ENCODE peak calls at places on chromosomes 11 and 22, in four cellular contexts. Q is H1, S is K562, V is HepG2. G is an unnamed sample.

GRCh38 chr11:4186464-4187054 is 92.0 kb downstream of the RRM1 start:
- DNase-seq in S (no peak), V (no peak), Q (no peak), G (no peak)

GRCh38 chr11:133503776-133504175 is 28.5 kb downstream of the OPCML start:
- DNase-seq in S (no peak), V (no peak), Q (peak; percentile 28), G (no peak)

GRCh38 chr11:79493555-79494171 is 52.8 kb upstream of the TENM4 start:
- DNase-seq in S (peak; percentile 84), V (peak; percentile 47), Q (peak; percentile 98), G (no peak)

GRCh38 chr22:31286360-31287255 is 5.7 kb downstream of the PIK3IP1 start:
- DNase-seq in S (no peak), Q (no peak), V (no peak), G (no peak)

GRCh38 chr11:111269146-111269868 is 23.8 kb downstream of the POU2AF2 start:
- DNase-seq in Q (no peak), V (peak; percentile 81), S (no peak), G (no peak)

GRCh38 chr22:46769191-46769675 is 6.8 kb downstream of the TBC1D22A start:
- DNase-seq in Q (no peak), S (no peak), V (no peak), G (no peak)

GRCh38 chr11:119714590-119714989 is 14.4 kb downstream of the NECTIN1 start:
- DNase-seq in Q (no peak), V (no peak), S (no peak), G (no peak)

GRCh38 chr11:133841279-133842043 is 3.9 kb downstream of the SPATA19 start:
- DNase-seq in Q (no peak), S (no peak), V (no peak), G (no peak)

GRCh38 chr11:116397556-116398167 is 375.1 kb downstream of the BUD13 start:
- DNase-seq in Q (no peak), S (no peak), V (peak; percentile 45), G (no peak)

GRCh38 chr22:44219101-44219870 is 38.6 kb downstream of the PARVG start:
- DNase-seq in Q (peak; percentile 43), S (no peak), V (no peak), G (no peak)

GRCh38 chr11:121554552-121554951 is 101.8 kb upstream of the SORL1-AS1 start:
- DNase-seq in V (no peak), Q (no peak), S (no peak), G (no peak)

GRCh38 chr22:31036671-31037550 is 44.2 kb upstream of the SMTN start:
- DNase-seq in S (no peak), V (no peak), Q (no peak), G (no peak)

GRCh38 chr22:45977551-45978274 is 751 bp upstream of the WNT7B start:
- DNase-seq in V (no peak), Q (peak; percentile 72), S (no peak), G (no peak)

GRCh38 chr11:65662802-65663633 is at the start of gene RELA:
- DNase-seq in V (peak; percentile 81), S (peak; percentile 94), Q (peak; percentile 91), G (no peak)

GRCh38 chr11:131760191-131760951 is 390.0 kb downstream of the NTM start:
- DNase-seq in S (no peak), Q (peak; percentile 63), V (no peak), G (no peak)

GRCh38 chr11:65954771-65955170 is 6.8 kb upstream of the SART1 start:
- DNase-seq in Q (no peak), V (no peak), S (no peak), G (no peak)

GRCh38 chr11:17719940-17720795 is 797 bp downstream of the MYOD1 start:
- DNase-seq in Q (peak; percentile 81), S (no peak), V (no peak), G (no peak)

GRCh38 chr22:44288951-44289350 is 23.8 kb downstream of the SHISAL1 start:
- DNase-seq in Q (no peak), V (peak; percentile 8), S (no peak), G (no peak)

GRCh38 chr22:29030016-29030617 is 31.5 kb downstream of the C22orf31 start:
- DNase-seq in Q (no peak), V (peak; percentile 72), S (no peak), G (no peak)

GRCh38 chr11:58561394-58562102 is 14.1 kb downstream of the LPXN start:
- DNase-seq in S (no peak), V (peak; percentile 77), Q (no peak), G (no peak)

GRCh38 chr11:134530826-134531225 is 118.8 kb upstream of the B3GAT1 start:
- DNase-seq in Q (peak; percentile 43), V (no peak), S (no peak), G (no peak)

GRCh38 chr11:112523477-112523876 is 262.8 kb upstream of the PLET1 start:
- DNase-seq in S (no peak), Q (no peak), V (no peak), G (no peak)

GRCh38 chr22:43964314-43964857 is 9.1 kb downstream of the SAMM50 start:
- DNase-seq in V (no peak), Q (no peak), S (no peak), G (no peak)

GRCh38 chr11:48123934-48124755 is 92.5 kb upstream of the OR4B1 start:
- DNase-seq in V (no peak), Q (no peak), S (no peak), G (no peak)

GRCh38 chr11:48129697-48130395 is 86.8 kb upstream of the OR4B1 start:
- DNase-seq in S (no peak), V (no peak), Q (no peak), G (no peak)

GRCh38 chr11:48125866-48126265 is 90.7 kb upstream of the OR4B1 start:
- DNase-seq in V (no peak), Q (no peak), S (no peak), G (no peak)

GRCh38 chr11:48124880-48125279 is 91.7 kb upstream of the OR4B1 start:
- DNase-seq in Q (no peak), S (no peak), V (no peak), G (no peak)

DNA sequence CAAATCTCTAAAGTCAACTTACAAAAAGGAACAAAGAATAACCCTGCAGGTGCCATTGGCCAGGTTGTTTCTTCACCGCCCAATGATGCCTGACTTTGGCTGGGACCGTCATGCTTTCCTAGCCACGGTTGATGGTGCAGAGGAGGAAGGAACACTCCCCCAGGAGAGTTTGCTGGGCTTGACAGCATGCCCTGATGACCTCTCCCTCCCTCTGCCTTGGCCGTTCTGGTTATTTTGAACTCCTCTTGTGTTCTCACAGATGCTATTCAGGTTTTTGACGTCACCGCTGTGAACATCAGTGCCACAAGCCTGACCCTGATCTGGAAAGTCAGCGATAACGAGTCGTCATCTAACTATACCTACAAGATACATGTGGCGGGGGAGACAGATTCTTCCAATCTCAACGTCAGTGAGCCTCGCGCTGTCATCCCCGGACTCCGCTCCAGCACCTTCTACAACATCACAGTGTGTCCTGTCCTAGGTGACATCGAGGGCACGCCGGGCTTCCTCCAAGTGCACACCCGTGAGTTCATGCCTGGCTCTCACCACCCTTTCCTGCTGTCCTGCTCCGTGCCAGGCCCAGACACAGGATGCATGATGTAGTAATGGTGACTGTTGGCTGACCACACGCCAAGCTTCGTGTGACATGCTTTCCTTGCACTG is 89.0 kb upstream of the OR4B1 start:
- DNase-seq in V (no peak), Q (no peak), S (no peak), G (no peak)
- TF ChIP-seq CBX5 in V (no peak), Q (no peak), S (no peak), G (no peak)

DNA sequence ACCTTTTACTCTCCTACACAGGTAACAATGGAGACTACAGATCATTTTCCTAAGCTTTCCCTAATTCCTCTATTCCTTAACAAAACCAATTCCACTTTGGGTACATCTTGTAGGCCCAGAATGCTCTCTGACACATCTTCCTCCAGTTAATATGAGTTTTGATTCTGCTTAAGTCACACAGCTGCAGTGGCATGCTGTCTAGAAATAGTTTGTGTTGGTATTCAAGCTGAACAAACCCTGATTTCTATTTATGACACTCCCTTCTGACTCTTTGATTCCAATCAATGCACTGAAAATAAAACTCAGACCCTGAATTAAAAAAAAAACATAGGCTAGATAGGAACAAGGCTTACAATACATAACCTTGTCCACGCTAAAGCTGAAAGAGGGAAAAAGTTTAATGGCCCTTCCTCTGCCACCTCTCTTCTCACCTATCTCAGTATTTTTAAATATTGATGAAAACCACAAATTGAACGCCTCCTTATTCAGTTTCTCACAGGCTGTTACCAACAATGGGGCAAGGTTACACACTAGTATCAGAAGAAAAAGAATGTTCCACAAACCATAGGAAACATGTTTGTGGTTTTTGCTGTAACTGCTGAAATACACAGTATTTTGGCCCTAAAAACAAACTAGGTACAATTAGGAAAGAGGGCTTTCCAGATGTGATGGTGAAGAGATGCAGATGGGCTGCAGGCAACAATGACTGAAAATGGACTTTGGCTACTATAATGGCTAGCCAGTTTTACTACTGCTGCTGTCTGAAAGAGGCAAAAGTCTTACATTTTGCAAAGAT is 35.7 kb upstream of the GAB2 start:
- DNase-seq in V (no peak), Q (no peak), S (no peak), G (no peak)
- TF ChIP-seq CREB1 in V (no peak), Q (no peak), S (no peak), G (no peak)

GRCh38 chr11:32103941-32104340 is 13.1 kb downstream of the RCN1 start:
- DNase-seq in V (no peak), S (no peak), Q (no peak), G (no peak)
- TF ChIP-seq USF2 in V (no peak), S (no peak), Q (no peak), G (no peak)

DNA sequence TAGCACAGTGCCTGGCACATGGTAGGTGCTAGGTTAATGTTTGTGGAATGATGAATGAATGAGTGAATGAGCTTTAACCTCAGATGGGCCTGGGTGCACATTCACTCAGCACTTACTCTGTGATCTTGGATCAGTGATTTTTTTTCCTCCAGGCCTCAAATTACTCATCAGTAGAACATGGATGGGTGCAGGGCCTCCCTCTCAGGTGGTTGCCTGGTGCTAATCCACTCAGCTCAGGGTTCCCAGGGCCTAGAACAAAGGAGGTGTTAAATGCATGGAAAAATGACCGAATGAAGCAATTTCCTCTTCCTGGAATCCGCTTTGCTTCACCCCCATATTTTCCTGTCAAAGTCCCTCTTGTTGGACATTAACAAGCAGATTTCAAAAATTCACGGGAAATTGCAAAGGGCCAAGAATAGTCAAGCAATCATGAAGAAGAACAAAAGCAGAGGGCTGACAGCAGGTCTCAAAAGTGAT is 93.5 kb downstream of the MYEOV start:
- DNase-seq in Q (no peak), V (no peak), S (no peak), G (no peak)
- TF ChIP-seq CBX5 in Q (no peak), V (no peak), S (no peak), G (no peak)

GRCh38 chr11:107996025-107996776 is 12.5 kb upstream of the CUL5 start:
- DNase-seq in S (no peak), Q (no peak), V (no peak), G (no peak)
- TF ChIP-seq CREB1 in S (no peak), Q (no peak), V (no peak), G (no peak)

GRCh38 chr11:61026121-61027031 is 54.9 kb downstream of the CD6 start:
- DNase-seq in S (no peak), Q (no peak), V (no peak), G (no peak)
- TF ChIP-seq USF2 in S (no peak), Q (no peak), V (no peak), G (no peak)